ENCODE peak calls at places on chromosomes 11 and 22, in eight cellular contexts. One of them, this sample, is unnamed.
A peak's percentile ranks its signal among the peaks of the same experiment; 100 is the strongest.

GRCh38 chr11:85977751-85978160 is 91.1 kb downstream of the PICALM start:
- DNase-seq in CD8-positive, alpha-beta T cell: no peak
- DNase-seq in cardiac muscle cell: peak; percentile 23
- DNase-seq in colonic mucosa: no peak
- DNase-seq in PC-9: no peak
- DNase-seq in PC-3: no peak
- DNase-seq in OCI-LY7: no peak
- DNase-seq in MM.1S: no peak
- DNase-seq in this sample: no peak

GRCh38 chr11:115333106-115333505 is 171.1 kb downstream of the CADM1 start:
- DNase-seq in CD8-positive, alpha-beta T cell: no peak
- DNase-seq in PC-3: no peak
- DNase-seq in OCI-LY7: no peak
- DNase-seq in MM.1S: no peak
- DNase-seq in cardiac muscle cell: no peak
- DNase-seq in PC-9: no peak
- DNase-seq in colonic mucosa: no peak
- DNase-seq in this sample: no peak

GRCh38 chr22:28188480-28188879 is 269.4 kb upstream of the PITPNB start:
- DNase-seq in cardiac muscle cell: no peak
- DNase-seq in colonic mucosa: no peak
- DNase-seq in CD8-positive, alpha-beta T cell: no peak
- DNase-seq in MM.1S: no peak
- DNase-seq in PC-9: no peak
- DNase-seq in PC-3: no peak
- DNase-seq in OCI-LY7: no peak
- DNase-seq in this sample: no peak

GRCh38 chr11:43899094-43899493 is 18.5 kb downstream of the ALKBH3 start:
- DNase-seq in MM.1S: no peak
- DNase-seq in PC-9: no peak
- DNase-seq in CD8-positive, alpha-beta T cell: no peak
- DNase-seq in OCI-LY7: no peak
- DNase-seq in colonic mucosa: no peak
- DNase-seq in cardiac muscle cell: no peak
- DNase-seq in PC-3: no peak
- DNase-seq in this sample: no peak

GRCh38 chr22:49754674-49755590 is 72.7 kb downstream of the BRD1 start:
- DNase-seq in cardiac muscle cell: no peak
- DNase-seq in PC-3: no peak
- DNase-seq in CD8-positive, alpha-beta T cell: no peak
- DNase-seq in PC-9: no peak
- DNase-seq in OCI-LY7: no peak
- DNase-seq in colonic mucosa: no peak
- DNase-seq in MM.1S: no peak
- DNase-seq in this sample: peak; percentile 87

GRCh38 chr11:35555238-35555887 is 29.9 kb upstream of the PAMR1 start:
- DNase-seq in MM.1S: no peak
- DNase-seq in colonic mucosa: no peak
- DNase-seq in CD8-positive, alpha-beta T cell: no peak
- DNase-seq in PC-9: no peak
- DNase-seq in cardiac muscle cell: no peak
- DNase-seq in PC-3: no peak
- DNase-seq in OCI-LY7: no peak
- DNase-seq in this sample: no peak

GRCh38 chr11:69537855-69538640 is 56.6 kb downstream of the LINC01488 start:
- DNase-seq in PC-3: no peak
- DNase-seq in CD8-positive, alpha-beta T cell: no peak
- DNase-seq in colonic mucosa: no peak
- DNase-seq in cardiac muscle cell: no peak
- DNase-seq in OCI-LY7: no peak
- DNase-seq in PC-9: no peak
- DNase-seq in MM.1S: no peak
- DNase-seq in this sample: no peak

GRCh38 chr11:1839924-1840779 is 1.4 kb downstream of the TNNI2 start:
- DNase-seq in MM.1S: no peak
- DNase-seq in OCI-LY7: peak; percentile 84
- DNase-seq in CD8-positive, alpha-beta T cell: no peak
- DNase-seq in colonic mucosa: peak; percentile 54
- DNase-seq in PC-3: no peak
- DNase-seq in cardiac muscle cell: no peak
- DNase-seq in PC-9: no peak
- DNase-seq in this sample: no peak

GRCh38 chr22:45877651-45878050 is 99.3 kb downstream of the WNT7B start:
- DNase-seq in OCI-LY7: no peak
- DNase-seq in PC-9: no peak
- DNase-seq in PC-3: no peak
- DNase-seq in cardiac muscle cell: no peak
- DNase-seq in colonic mucosa: no peak
- DNase-seq in CD8-positive, alpha-beta T cell: no peak
- DNase-seq in MM.1S: no peak
- DNase-seq in this sample: no peak

GRCh38 chr11:104343578-104343977 is 179.6 kb upstream of the PDGFD start:
- DNase-seq in colonic mucosa: no peak
- DNase-seq in PC-9: no peak
- DNase-seq in CD8-positive, alpha-beta T cell: no peak
- DNase-seq in MM.1S: no peak
- DNase-seq in cardiac muscle cell: peak; percentile 17
- DNase-seq in OCI-LY7: peak; percentile 5
- DNase-seq in PC-3: peak; percentile 63
- DNase-seq in this sample: no peak

GRCh38 chr22:46747646-46748045 is 9.6 kb upstream of the CERK start:
- DNase-seq in CD8-positive, alpha-beta T cell: no peak
- DNase-seq in cardiac muscle cell: no peak
- DNase-seq in PC-9: no peak
- DNase-seq in PC-3: no peak
- DNase-seq in MM.1S: no peak
- DNase-seq in OCI-LY7: no peak
- DNase-seq in colonic mucosa: no peak
- DNase-seq in this sample: no peak

GRCh38 chr11:57203359-57203758 is 21.6 kb downstream of the LRRC55 start:
- DNase-seq in OCI-LY7: no peak
- DNase-seq in cardiac muscle cell: peak; percentile 79
- DNase-seq in CD8-positive, alpha-beta T cell: no peak
- DNase-seq in MM.1S: no peak
- DNase-seq in PC-9: no peak
- DNase-seq in colonic mucosa: peak; percentile 36
- DNase-seq in PC-3: no peak
- DNase-seq in this sample: no peak

GRCh38 chr11:11381471-11382100 is 28.5 kb upstream of the CSNK2A3 start:
- DNase-seq in MM.1S: no peak
- DNase-seq in CD8-positive, alpha-beta T cell: no peak
- DNase-seq in PC-9: no peak
- DNase-seq in colonic mucosa: no peak
- DNase-seq in PC-3: no peak
- DNase-seq in cardiac muscle cell: no peak
- DNase-seq in OCI-LY7: no peak
- DNase-seq in this sample: no peak

GRCh38 chr11:44813401-44813800 is 86.6 kb downstream of the TSPAN18 start:
- DNase-seq in PC-3: no peak
- DNase-seq in OCI-LY7: no peak
- DNase-seq in colonic mucosa: no peak
- DNase-seq in CD8-positive, alpha-beta T cell: no peak
- DNase-seq in MM.1S: no peak
- DNase-seq in cardiac muscle cell: no peak
- DNase-seq in PC-9: no peak
- DNase-seq in this sample: no peak

GRCh38 chr22:41347066-41347859 is 34.5 kb upstream of the TEF start:
- DNase-seq in CD8-positive, alpha-beta T cell: no peak
- DNase-seq in OCI-LY7: no peak
- DNase-seq in MM.1S: no peak
- DNase-seq in colonic mucosa: no peak
- DNase-seq in cardiac muscle cell: no peak
- DNase-seq in PC-3: no peak
- DNase-seq in PC-9: no peak
- DNase-seq in this sample: no peak

GRCh38 chr22:44574057-44574456 is 76.0 kb upstream of the RTL6 start:
- DNase-seq in colonic mucosa: no peak
- DNase-seq in PC-9: peak; percentile 76
- DNase-seq in PC-3: peak; percentile 86
- DNase-seq in cardiac muscle cell: peak; percentile 76
- DNase-seq in OCI-LY7: no peak
- DNase-seq in MM.1S: no peak
- DNase-seq in CD8-positive, alpha-beta T cell: no peak
- DNase-seq in this sample: no peak

GRCh38 chr22:38310518-38311330 is 6.5 kb downstream of the CSNK1E start:
- DNase-seq in PC-9: no peak
- DNase-seq in OCI-LY7: no peak
- DNase-seq in CD8-positive, alpha-beta T cell: no peak
- DNase-seq in PC-3: no peak
- DNase-seq in colonic mucosa: no peak
- DNase-seq in MM.1S: no peak
- DNase-seq in cardiac muscle cell: peak; percentile 15
- DNase-seq in this sample: no peak

GRCh38 chr22:44192811-44193536 is 12.2 kb downstream of the PARVG start:
- DNase-seq in cardiac muscle cell: no peak
- DNase-seq in PC-9: no peak
- DNase-seq in MM.1S: no peak
- DNase-seq in PC-3: no peak
- DNase-seq in OCI-LY7: no peak
- DNase-seq in colonic mucosa: no peak
- DNase-seq in CD8-positive, alpha-beta T cell: no peak
- DNase-seq in this sample: no peak

GRCh38 chr22:43005106-43005505 is 9.8 kb downstream of the PACSIN2 start:
- DNase-seq in PC-3: no peak
- DNase-seq in colonic mucosa: no peak
- DNase-seq in CD8-positive, alpha-beta T cell: no peak
- DNase-seq in MM.1S: no peak
- DNase-seq in OCI-LY7: no peak
- DNase-seq in cardiac muscle cell: no peak
- DNase-seq in PC-9: no peak
- DNase-seq in this sample: no peak

GRCh38 chr22:43006753-43007152 is 8.2 kb downstream of the PACSIN2 start:
- DNase-seq in colonic mucosa: no peak
- DNase-seq in PC-9: no peak
- DNase-seq in MM.1S: no peak
- DNase-seq in CD8-positive, alpha-beta T cell: no peak
- DNase-seq in OCI-LY7: no peak
- DNase-seq in cardiac muscle cell: no peak
- DNase-seq in PC-3: no peak
- DNase-seq in this sample: no peak

GRCh38 chr22:43006016-43006505 is 8.9 kb downstream of the PACSIN2 start:
- DNase-seq in MM.1S: no peak
- DNase-seq in OCI-LY7: no peak
- DNase-seq in cardiac muscle cell: no peak
- DNase-seq in PC-9: no peak
- DNase-seq in CD8-positive, alpha-beta T cell: no peak
- DNase-seq in colonic mucosa: no peak
- DNase-seq in PC-3: no peak
- DNase-seq in this sample: no peak

GRCh38 chr22:43002198-43002577 is 12.8 kb downstream of the PACSIN2 start:
- DNase-seq in colonic mucosa: no peak
- DNase-seq in cardiac muscle cell: peak; percentile 79
- DNase-seq in PC-3: peak; percentile 74
- DNase-seq in CD8-positive, alpha-beta T cell: no peak
- DNase-seq in OCI-LY7: no peak
- DNase-seq in MM.1S: no peak
- DNase-seq in PC-9: no peak
- DNase-seq in this sample: no peak

GRCh38 chr22:43004362-43005035 is 10.4 kb downstream of the PACSIN2 start:
- DNase-seq in CD8-positive, alpha-beta T cell: no peak
- DNase-seq in OCI-LY7: no peak
- DNase-seq in cardiac muscle cell: peak; percentile 79
- DNase-seq in MM.1S: no peak
- DNase-seq in PC-3: no peak
- DNase-seq in PC-9: no peak
- DNase-seq in colonic mucosa: peak; percentile 67
- DNase-seq in this sample: no peak
- H3K4me1 ChIP-seq in CD8-positive, alpha-beta T cell: peaks cover 22% of the 10 kb centered on the region
- H3K4me1 ChIP-seq in OCI-LY7: peaks cover 22% of the 10 kb centered on the region
- H3K4me1 ChIP-seq in cardiac muscle cell: peaks cover 37% of the 10 kb centered on the region
- H3K4me1 ChIP-seq in MM.1S: peaks cover 6% of the 10 kb centered on the region
- H3K4me1 ChIP-seq in PC-3: peaks cover 54% of the 10 kb centered on the region
- H3K4me1 ChIP-seq in PC-9: peaks cover 81% of the 10 kb centered on the region
- H3K4me1 ChIP-seq in colonic mucosa: peaks cover 40% of the 10 kb centered on the region
- H3K4me1 ChIP-seq in this sample: peaks cover 95% of the 10 kb centered on the region

DNA sequence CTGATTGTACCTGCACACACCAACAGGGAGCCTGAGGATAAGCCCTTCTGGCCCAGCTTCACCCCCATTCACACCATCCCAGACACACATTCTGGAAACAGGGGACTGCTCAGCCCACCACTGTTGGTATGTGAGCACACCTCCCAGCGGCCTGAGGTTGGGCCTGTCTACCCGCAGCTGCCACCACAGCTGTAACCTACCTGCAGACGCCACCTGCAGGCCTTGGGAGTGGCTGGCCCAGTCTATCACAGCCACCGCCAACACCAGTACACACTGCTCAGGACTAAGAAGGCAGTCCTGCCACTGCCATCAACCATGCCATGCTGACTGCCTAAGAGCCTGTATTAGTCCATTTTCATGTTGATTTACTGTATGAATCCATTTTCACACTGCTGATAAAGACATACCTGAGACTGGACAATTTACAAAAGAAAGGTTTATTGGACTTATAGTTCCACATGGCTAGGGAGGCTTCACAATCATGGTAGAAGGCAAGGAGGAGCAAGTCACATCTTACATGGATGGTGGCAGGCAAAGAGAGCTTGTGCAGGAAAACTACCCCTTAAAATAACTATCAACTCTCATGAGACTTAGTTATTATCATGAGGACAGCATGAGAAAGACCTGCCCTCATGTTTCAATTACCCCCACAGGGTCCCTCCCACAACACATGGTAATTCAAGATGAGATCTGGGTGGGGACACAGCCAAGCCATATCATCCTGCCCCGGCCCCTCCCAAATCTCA is 30.6 kb downstream of the RSF1 start:
- DNase-seq in PC-9: no peak
- DNase-seq in MM.1S: no peak
- DNase-seq in CD8-positive, alpha-beta T cell: no peak
- DNase-seq in OCI-LY7: no peak
- DNase-seq in cardiac muscle cell: no peak
- DNase-seq in PC-3: no peak
- DNase-seq in colonic mucosa: no peak
- DNase-seq in this sample: no peak
- TF ChIP-seq CTCF in PC-9: no peak
- TF ChIP-seq CTCF in MM.1S: no peak
- TF ChIP-seq CTCF in CD8-positive, alpha-beta T cell: no peak
- TF ChIP-seq CTCF in OCI-LY7: no peak
- TF ChIP-seq CTCF in cardiac muscle cell: no peak
- TF ChIP-seq CTCF in PC-3: no peak
- TF ChIP-seq CTCF in colonic mucosa: no peak
- TF ChIP-seq CTCF in this sample: no peak

DNA sequence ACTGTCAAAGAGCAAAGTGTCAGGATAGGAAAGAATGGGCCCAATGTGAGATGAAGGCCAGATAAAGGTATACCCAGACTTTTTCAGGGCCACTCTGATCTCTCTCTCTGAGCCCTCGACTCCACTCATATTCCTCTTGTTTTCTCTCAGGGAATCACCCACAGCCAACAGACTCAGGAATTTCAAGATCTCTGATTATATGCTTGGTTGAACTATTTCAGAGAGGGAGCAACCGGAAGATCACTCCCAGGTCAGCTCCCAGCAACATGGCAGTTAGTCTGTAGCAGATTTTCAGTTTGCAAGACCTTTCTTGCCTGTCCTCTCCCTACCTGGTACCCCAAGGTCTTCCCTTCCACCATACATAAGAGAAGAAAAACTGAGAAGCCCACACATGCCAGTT is 102.5 kb downstream of the C11orf58 start:
- DNase-seq in MM.1S: no peak
- DNase-seq in PC-3: no peak
- DNase-seq in OCI-LY7: no peak
- DNase-seq in PC-9: no peak
- DNase-seq in colonic mucosa: no peak
- DNase-seq in cardiac muscle cell: no peak
- DNase-seq in CD8-positive, alpha-beta T cell: no peak
- DNase-seq in this sample: no peak
- H3K4me1 ChIP-seq in MM.1S: no peaks in the 10 kb centered on the region
- H3K4me1 ChIP-seq in PC-3: no peaks in the 10 kb centered on the region
- H3K4me1 ChIP-seq in OCI-LY7: no peaks in the 10 kb centered on the region
- H3K4me1 ChIP-seq in PC-9: no peaks in the 10 kb centered on the region
- H3K4me1 ChIP-seq in colonic mucosa: no peaks in the 10 kb centered on the region
- H3K4me1 ChIP-seq in cardiac muscle cell: peaks cover 9% of the 10 kb centered on the region
- H3K4me1 ChIP-seq in CD8-positive, alpha-beta T cell: no peaks in the 10 kb centered on the region
- H3K4me1 ChIP-seq in this sample: no peaks in the 10 kb centered on the region

GRCh38 chr11:94755494-94755893 is 12.7 kb upstream of the AMOTL1 start:
- DNase-seq in cardiac muscle cell: no peak
- DNase-seq in PC-3: no peak
- DNase-seq in colonic mucosa: no peak
- DNase-seq in CD8-positive, alpha-beta T cell: no peak
- DNase-seq in OCI-LY7: no peak
- DNase-seq in PC-9: no peak
- DNase-seq in MM.1S: no peak
- DNase-seq in this sample: no peak
- TF ChIP-seq CTCF in cardiac muscle cell: no peak
- TF ChIP-seq CTCF in PC-3: no peak
- TF ChIP-seq CTCF in colonic mucosa: no peak
- TF ChIP-seq CTCF in CD8-positive, alpha-beta T cell: no peak
- TF ChIP-seq CTCF in OCI-LY7: no peak
- TF ChIP-seq CTCF in PC-9: no peak
- TF ChIP-seq CTCF in MM.1S: no peak
- TF ChIP-seq CTCF in this sample: no peak

This sample was measured in esophagus muscularis mucosa.